ENCODE peak calls at places on chromosomes 5 and 9, in seven cellular contexts. Z is choroid plexus epithelial cell, F is AG04450, L is SJSA1, H is neural progenitor cell, R is lower lobe of right lung, A is dorsolateral prefrontal cortex. U is an unnamed sample.

GRCh38 chr9:14271078-14271673 is 42.8 kb downstream of the NFIB start:
- DNase-seq in Z (peak), F (peak), L (peak), H (peak), R (no peak), A (no peak), U (no peak)

GRCh38 chr5:151670953-151671636 is 15.6 kb downstream of the SPARC start:
- DNase-seq in Z (peak), F (no peak), L (no peak), H (no peak), R (no peak), A (no peak), U (no peak)

GRCh38 chr9:21796768-21797167 is 5.7 kb upstream of the MTAP start:
- DNase-seq in Z (peak), F (no peak), L (no peak), H (no peak), R (no peak), A (no peak), U (no peak)

GRCh38 chr5:134026521-134027202 is 21.9 kb upstream of the VDAC1 start:
- DNase-seq in Z (peak), F (peak), L (no peak), H (peak), R (no peak), A (no peak), U (peak)

GRCh38 chr9:5586391-5586802 is 42.5 kb upstream of the RIC1 start:
- DNase-seq in Z (peak), F (peak), L (peak), H (no peak), R (no peak), A (no peak), U (no peak)

GRCh38 chr9:134759913-134760312 is 118.3 kb downstream of the COL5A1 start:
- DNase-seq in Z (no peak), F (no peak), L (no peak), H (no peak), R (no peak), A (no peak), U (no peak)

GRCh38 chr5:145804701-145805100 is 30.4 kb downstream of the PRELID2 start:
- DNase-seq in Z (no peak), F (no peak), L (no peak), H (peak), R (no peak), A (no peak), U (no peak)

GRCh38 chr5:155728146-155728856 is 598.7 kb upstream of the SGCD start:
- DNase-seq in Z (peak), F (no peak), L (no peak), H (peak), R (peak), A (peak), U (no peak)

GRCh38 chr9:93319992-93320490 is 131.4 kb upstream of the FAM120A start:
- DNase-seq in Z (no peak), F (no peak), L (peak), H (no peak), R (no peak), A (no peak), U (no peak)

GRCh38 chr9:130866474-130866965 is 30.1 kb downstream of the QRFP start:
- DNase-seq in Z (peak), F (peak), L (peak), H (peak), R (no peak), A (peak), U (peak)

GRCh38 chr9:97710356-97711222 is 13.4 kb upstream of the XPA start:
- DNase-seq in Z (peak), F (no peak), L (no peak), H (peak), R (no peak), A (peak), U (peak)

GRCh38 chr9:115395511-115396021 is 277.6 kb upstream of the TNC start:
- DNase-seq in Z (peak), F (peak), L (peak), H (no peak), R (no peak), A (no peak), U (no peak)

GRCh38 chr9:124390812-124391658 is 24.2 kb downstream of the PSMB7 start:
- DNase-seq in Z (peak), F (no peak), L (peak), H (peak), R (no peak), A (no peak), U (no peak)

GRCh38 chr9:85667374-85667773 is 74.4 kb downstream of the AGTPBP1 start:
- DNase-seq in Z (no peak), F (no peak), L (no peak), H (no peak), R (no peak), A (no peak), U (no peak)

GRCh38 chr5:41252036-41252435 is 38.7 kb upstream of the C6 start:
- DNase-seq in Z (peak), F (peak), L (no peak), H (no peak), R (no peak), A (no peak), U (no peak)

GRCh38 chr5:61332891-61333350 is 863 bp downstream of the ZSWIM6 start:
- DNase-seq in Z (peak), F (no peak), L (peak), H (peak), R (peak), A (no peak), U (no peak)

GRCh38 chr9:95808001-95808400 is 67.5 kb upstream of the ERCC6L2 start:
- DNase-seq in Z (peak), F (no peak), L (peak), H (no peak), R (no peak), A (no peak), U (no peak)

GRCh38 chr9:95801797-95802196 is 73.7 kb upstream of the ERCC6L2 start:
- DNase-seq in Z (no peak), F (no peak), L (no peak), H (no peak), R (no peak), A (no peak), U (no peak)

GRCh38 chr9:95807326-95807947 is 68.1 kb upstream of the ERCC6L2 start:
- DNase-seq in Z (peak), F (no peak), L (peak), H (no peak), R (no peak), A (no peak), U (no peak)

GRCh38 chr9:95803197-95803596 is 72.3 kb upstream of the ERCC6L2 start:
- DNase-seq in Z (no peak), F (no peak), L (no peak), H (no peak), R (no peak), A (no peak), U (no peak)
- H3K4me3 ChIP-seq in Z (no peak), F (no peak), L (no peak), H (no peak), R (no peak), A (no peak), U (no peak)

DNA sequence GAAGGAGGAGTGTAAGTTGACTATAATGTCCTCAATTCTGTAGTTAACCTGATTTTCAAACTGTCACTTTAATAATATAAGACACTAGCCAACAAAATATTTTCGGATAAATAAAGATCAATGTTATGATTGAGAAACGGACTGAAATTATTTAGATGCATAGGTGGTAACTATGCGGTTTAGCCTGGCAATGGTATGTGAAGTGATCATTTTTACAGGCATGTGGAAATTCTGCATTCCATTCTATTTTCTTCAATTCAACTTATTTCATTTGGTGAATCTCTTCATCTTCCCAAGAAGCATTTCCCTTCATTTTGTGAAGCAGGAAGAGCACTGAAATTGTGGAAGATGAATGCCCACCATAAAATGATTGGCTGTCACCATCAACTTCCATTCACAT is 1457.5 kb upstream of the CDH9 start:
- DNase-seq in Z (no peak), F (no peak), L (no peak), H (no peak), R (no peak), A (no peak), U (no peak)
- H3K4me3 ChIP-seq in Z (no peak), F (no peak), L (no peak), H (no peak), R (no peak), A (no peak), U (no peak)

GRCh38 chr9:129458155-129458661 is 162.7 kb downstream of the C9orf50 start:
- DNase-seq in Z (peak), F (no peak), L (no peak), H (no peak), R (peak), A (no peak), U (peak)

GRCh38 chr9:129457325-129457779 is 163.5 kb downstream of the C9orf50 start:
- DNase-seq in Z (no peak), F (no peak), L (no peak), H (no peak), R (no peak), A (no peak), U (no peak)

GRCh38 chr9:129460323-129461261 is 160.3 kb downstream of the C9orf50 start:
- DNase-seq in Z (peak), F (peak), L (peak), H (peak), R (peak), A (peak), U (peak)

GRCh38 chr9:129458663-129459549 is 162.0 kb downstream of the C9orf50 start:
- DNase-seq in Z (peak), F (no peak), L (no peak), H (peak), R (peak), A (no peak), U (no peak)

DNA sequence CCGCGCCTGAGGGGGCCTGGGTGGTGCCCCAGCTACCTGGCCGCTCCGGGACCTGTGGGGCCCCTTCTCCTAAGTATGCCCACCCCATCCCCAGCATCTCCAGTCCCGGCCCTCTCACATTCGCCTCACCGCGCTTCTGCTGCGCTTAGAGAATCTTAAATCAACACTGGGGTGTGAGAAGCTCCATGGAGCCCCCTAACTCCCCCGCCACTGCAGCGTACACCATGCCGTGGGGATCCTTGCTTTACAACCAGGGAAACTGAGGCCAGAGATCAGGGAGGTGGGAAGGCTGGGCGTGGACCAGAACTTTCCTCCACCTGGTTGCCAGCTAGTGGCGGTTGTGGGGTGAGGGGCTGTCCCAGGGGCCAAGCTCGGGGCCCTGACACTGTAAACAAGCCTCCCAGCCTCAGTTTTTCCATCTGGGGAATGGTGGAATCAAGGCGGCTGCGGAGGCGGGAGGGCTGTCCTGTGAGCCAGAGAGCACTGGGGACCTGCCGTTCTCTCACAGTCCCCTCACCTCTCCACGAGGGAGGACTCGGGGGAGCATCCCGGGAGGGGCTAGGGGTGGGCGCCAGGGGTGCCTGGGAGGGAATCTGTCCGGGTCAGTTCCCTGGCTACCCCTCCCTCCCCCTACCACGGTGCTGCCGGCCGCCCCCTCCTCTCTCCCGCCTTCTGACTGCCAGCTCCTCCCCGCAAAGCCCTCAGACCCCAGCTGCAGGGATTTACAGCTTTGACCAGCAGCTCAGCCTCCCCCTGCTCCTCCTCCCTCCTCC is 161.2 kb downstream of the C9orf50 start:
- DNase-seq in Z (no peak), F (no peak), L (no peak), H (no peak), R (no peak), A (no peak), U (no peak)
- H3K4me3 ChIP-seq in Z (no peak), F (no peak), L (no peak), H (no peak), R (no peak), A (peak), U (peak)

GRCh38 chr5:173329370-173330150 is 1.3 kb upstream of the STC2 start:
- DNase-seq in Z (no peak), F (no peak), L (no peak), H (peak), R (no peak), A (no peak), U (peak)
- H3K4me3 ChIP-seq in Z (peak), F (peak), L (peak), H (peak), R (peak), A (peak), U (peak)

U was measured in Jurkat, Clone E6-1.